ENCODE peak calls at places on chromosomes 13 and 19, in six cellular contexts. One of them, this sample, is unnamed.

GRCh38 chr19:40530091-40530901 is 46.4 kb upstream of the SHKBP1 start:
- DNase-seq in A172: no peak
- DNase-seq in AG10803: no peak
- DNase-seq in MV-4-11: no peak
- DNase-seq in mucosa of descending colon: peak
- DNase-seq in activated T-cell treated with anti-CD3 and anti-CD28 coated beads for 1 hour: no peak
- DNase-seq in this sample: no peak

GRCh38 chr13:22092791-22093545 is 422.1 kb downstream of the FGF9 start:
- DNase-seq in AG10803: peak
- DNase-seq in activated T-cell treated with anti-CD3 and anti-CD28 coated beads for 1 hour: no peak
- DNase-seq in A172: no peak
- DNase-seq in MV-4-11: no peak
- DNase-seq in mucosa of descending colon: no peak
- DNase-seq in this sample: no peak

GRCh38 chr13:98374750-98375149 is 197.7 kb upstream of the RNF113B start:
- DNase-seq in MV-4-11: no peak
- DNase-seq in activated T-cell treated with anti-CD3 and anti-CD28 coated beads for 1 hour: no peak
- DNase-seq in A172: no peak
- DNase-seq in mucosa of descending colon: no peak
- DNase-seq in AG10803: no peak
- DNase-seq in this sample: no peak

GRCh38 chr13:64239372-64239771 is 2823.7 kb upstream of the PCDH20 start:
- DNase-seq in AG10803: peak
- DNase-seq in activated T-cell treated with anti-CD3 and anti-CD28 coated beads for 1 hour: no peak
- DNase-seq in A172: peak
- DNase-seq in mucosa of descending colon: no peak
- DNase-seq in MV-4-11: no peak
- DNase-seq in this sample: no peak

GRCh38 chr19:48933382-48933932 is at the start of gene DHDH:
- DNase-seq in MV-4-11: peak
- DNase-seq in activated T-cell treated with anti-CD3 and anti-CD28 coated beads for 1 hour: peak
- DNase-seq in mucosa of descending colon: peak
- DNase-seq in A172: peak
- DNase-seq in AG10803: no peak
- DNase-seq in this sample: peak

GRCh38 chr13:111160648-111161047 is 45.5 kb downstream of the ARHGEF7 start:
- DNase-seq in A172: no peak
- DNase-seq in mucosa of descending colon: no peak
- DNase-seq in MV-4-11: no peak
- DNase-seq in activated T-cell treated with anti-CD3 and anti-CD28 coated beads for 1 hour: no peak
- DNase-seq in AG10803: no peak
- DNase-seq in this sample: no peak

GRCh38 chr13:74870865-74871264 is 611.1 kb downstream of the TBC1D4 start:
- DNase-seq in MV-4-11: no peak
- DNase-seq in activated T-cell treated with anti-CD3 and anti-CD28 coated beads for 1 hour: no peak
- DNase-seq in AG10803: no peak
- DNase-seq in A172: no peak
- DNase-seq in mucosa of descending colon: no peak
- DNase-seq in this sample: no peak

GRCh38 chr13:112066624-112067004 is 335 bp upstream of the SOX1 start:
- DNase-seq in AG10803: peak
- DNase-seq in A172: no peak
- DNase-seq in MV-4-11: no peak
- DNase-seq in activated T-cell treated with anti-CD3 and anti-CD28 coated beads for 1 hour: peak
- DNase-seq in mucosa of descending colon: no peak
- DNase-seq in this sample: no peak

GRCh38 chr13:99829156-99829555 is 142.4 kb downstream of the ZIC5 start:
- DNase-seq in AG10803: no peak
- DNase-seq in mucosa of descending colon: no peak
- DNase-seq in A172: no peak
- DNase-seq in MV-4-11: no peak
- DNase-seq in activated T-cell treated with anti-CD3 and anti-CD28 coated beads for 1 hour: no peak
- DNase-seq in this sample: no peak

GRCh38 chr19:9219489-9219888 is at the start of gene OR7D4:
- DNase-seq in AG10803: no peak
- DNase-seq in activated T-cell treated with anti-CD3 and anti-CD28 coated beads for 1 hour: no peak
- DNase-seq in mucosa of descending colon: no peak
- DNase-seq in A172: no peak
- DNase-seq in MV-4-11: no peak
- DNase-seq in this sample: no peak

GRCh38 chr13:41942462-41943094 is 18.3 kb downstream of the VWA8 start:
- DNase-seq in MV-4-11: peak
- DNase-seq in activated T-cell treated with anti-CD3 and anti-CD28 coated beads for 1 hour: no peak
- DNase-seq in A172: peak
- DNase-seq in AG10803: peak
- DNase-seq in mucosa of descending colon: no peak
- DNase-seq in this sample: no peak

GRCh38 chr19:32241957-32242710 is 103.3 kb upstream of the ZNF507 start:
- DNase-seq in AG10803: no peak
- DNase-seq in mucosa of descending colon: no peak
- DNase-seq in activated T-cell treated with anti-CD3 and anti-CD28 coated beads for 1 hour: no peak
- DNase-seq in A172: no peak
- DNase-seq in MV-4-11: no peak
- DNase-seq in this sample: no peak

GRCh38 chr13:77506874-77507273 is 28.6 kb upstream of the SCEL start:
- DNase-seq in mucosa of descending colon: no peak
- DNase-seq in AG10803: peak
- DNase-seq in A172: no peak
- DNase-seq in MV-4-11: no peak
- DNase-seq in activated T-cell treated with anti-CD3 and anti-CD28 coated beads for 1 hour: no peak
- DNase-seq in this sample: no peak

GRCh38 chr19:18648971-18649310 is 12.1 kb downstream of the KLHL26 start:
- DNase-seq in MV-4-11: no peak
- DNase-seq in mucosa of descending colon: no peak
- DNase-seq in activated T-cell treated with anti-CD3 and anti-CD28 coated beads for 1 hour: no peak
- DNase-seq in A172: no peak
- DNase-seq in AG10803: no peak
- DNase-seq in this sample: no peak

GRCh38 chr13:80337706-80338105 is 3.2 kb downstream of the SPRY2 start:
- DNase-seq in MV-4-11: no peak
- DNase-seq in activated T-cell treated with anti-CD3 and anti-CD28 coated beads for 1 hour: no peak
- DNase-seq in AG10803: no peak
- DNase-seq in A172: no peak
- DNase-seq in mucosa of descending colon: no peak
- DNase-seq in this sample: no peak

GRCh38 chr19:52535831-52536800 is 8.6 kb downstream of the ZNF808 start:
- DNase-seq in MV-4-11: no peak
- DNase-seq in AG10803: peak
- DNase-seq in mucosa of descending colon: peak
- DNase-seq in A172: no peak
- DNase-seq in activated T-cell treated with anti-CD3 and anti-CD28 coated beads for 1 hour: peak
- DNase-seq in this sample: no peak

GRCh38 chr13:31545616-31546015 is 193.7 kb upstream of the RXFP2 start:
- DNase-seq in AG10803: peak
- DNase-seq in MV-4-11: no peak
- DNase-seq in A172: peak
- DNase-seq in mucosa of descending colon: no peak
- DNase-seq in activated T-cell treated with anti-CD3 and anti-CD28 coated beads for 1 hour: no peak
- DNase-seq in this sample: no peak

GRCh38 chr13:49298903-49299605 is 51.3 kb downstream of the CDADC1 start:
- DNase-seq in mucosa of descending colon: no peak
- DNase-seq in A172: no peak
- DNase-seq in activated T-cell treated with anti-CD3 and anti-CD28 coated beads for 1 hour: no peak
- DNase-seq in MV-4-11: no peak
- DNase-seq in AG10803: no peak
- DNase-seq in this sample: no peak

GRCh38 chr13:86585826-86586225 is 786.6 kb upstream of the SLITRK6 start:
- DNase-seq in MV-4-11: no peak
- DNase-seq in A172: peak
- DNase-seq in activated T-cell treated with anti-CD3 and anti-CD28 coated beads for 1 hour: no peak
- DNase-seq in AG10803: peak
- DNase-seq in mucosa of descending colon: no peak
- DNase-seq in this sample: no peak

GRCh38 chr19:35142531-35143230 is 374 bp upstream of the FXYD7 start:
- DNase-seq in activated T-cell treated with anti-CD3 and anti-CD28 coated beads for 1 hour: peak
- DNase-seq in AG10803: no peak
- DNase-seq in A172: no peak
- DNase-seq in MV-4-11: no peak
- DNase-seq in mucosa of descending colon: peak
- DNase-seq in this sample: peak

GRCh38 chr13:113090415-113090770 is 15.2 kb upstream of the F7 start:
- DNase-seq in activated T-cell treated with anti-CD3 and anti-CD28 coated beads for 1 hour: no peak
- DNase-seq in mucosa of descending colon: peak
- DNase-seq in MV-4-11: no peak
- DNase-seq in AG10803: no peak
- DNase-seq in A172: no peak
- DNase-seq in this sample: no peak

GRCh38 chr19:57587529-57587928 is 3.6 kb downstream of the ZIK1 start:
- DNase-seq in A172: peak
- DNase-seq in AG10803: peak
- DNase-seq in mucosa of descending colon: no peak
- DNase-seq in activated T-cell treated with anti-CD3 and anti-CD28 coated beads for 1 hour: no peak
- DNase-seq in MV-4-11: no peak
- DNase-seq in this sample: peak

GRCh38 chr13:99741979-99742378 is 229.6 kb downstream of the ZIC5 start:
- DNase-seq in AG10803: no peak
- DNase-seq in A172: no peak
- DNase-seq in MV-4-11: no peak
- DNase-seq in mucosa of descending colon: no peak
- DNase-seq in activated T-cell treated with anti-CD3 and anti-CD28 coated beads for 1 hour: no peak
- DNase-seq in this sample: no peak

GRCh38 chr13:33015275-33015674 is 948 bp upstream of the KL start:
- DNase-seq in AG10803: no peak
- DNase-seq in mucosa of descending colon: no peak
- DNase-seq in MV-4-11: peak
- DNase-seq in activated T-cell treated with anti-CD3 and anti-CD28 coated beads for 1 hour: no peak
- DNase-seq in A172: no peak
- DNase-seq in this sample: no peak

GRCh38 chr13:41193469-41193868 is 900 bp downstream of the KBTBD7 start:
- DNase-seq in A172: no peak
- DNase-seq in mucosa of descending colon: no peak
- DNase-seq in AG10803: no peak
- DNase-seq in MV-4-11: no peak
- DNase-seq in activated T-cell treated with anti-CD3 and anti-CD28 coated beads for 1 hour: no peak
- DNase-seq in this sample: no peak

GRCh38 chr13:94712812-94713555 is 639 bp upstream of the SOX21 start:
- DNase-seq in A172: no peak
- DNase-seq in AG10803: peak
- DNase-seq in MV-4-11: no peak
- DNase-seq in mucosa of descending colon: peak
- DNase-seq in activated T-cell treated with anti-CD3 and anti-CD28 coated beads for 1 hour: no peak
- DNase-seq in this sample: no peak

GRCh38 chr19:18342090-18342632 is 1.8 kb downstream of the PGPEP1 start:
- DNase-seq in mucosa of descending colon: no peak
- DNase-seq in activated T-cell treated with anti-CD3 and anti-CD28 coated beads for 1 hour: no peak
- DNase-seq in AG10803: no peak
- DNase-seq in MV-4-11: no peak
- DNase-seq in A172: no peak
- DNase-seq in this sample: no peak

GRCh38 chr19:40778045-40778864 is at the start of gene RAB4B:
- DNase-seq in AG10803: peak
- DNase-seq in A172: peak
- DNase-seq in MV-4-11: peak
- DNase-seq in activated T-cell treated with anti-CD3 and anti-CD28 coated beads for 1 hour: peak
- DNase-seq in mucosa of descending colon: peak
- DNase-seq in this sample: peak